ENCODE peak calls at places on chromosome 21, in ten cellular contexts. H is right cardiac atrium, W is fibroblast of lung, D is tibial artery, J is esophagus muscularis mucosa, P is psoas muscle, I is breast epithelium, O is mammary epithelial cell, R is hepatocyte, V is lung. F is an unnamed sample.

GRCh38 chr21:18877932-18878331 is 474.3 kb upstream of the TMPRSS15 start:
- DNase-seq in H (no peak), W (no peak), D (no peak), J (no peak), P (no peak), I (no peak), O (no peak), R (no peak), V (no peak), F (no peak)

GRCh38 chr21:27505516-27505915 is 538.6 kb upstream of the ADAMTS5 start:
- DNase-seq in H (no peak), W (peak; percentile 61), D (no peak), J (no peak), P (no peak), I (no peak), O (peak; percentile 70), R (no peak), V (no peak), F (no peak)

GRCh38 chr21:28986677-28987076 is 6.0 kb downstream of the LTN1 start:
- DNase-seq in H (no peak), W (no peak), D (no peak), J (no peak), P (no peak), I (no peak), O (no peak), R (no peak), V (no peak), F (no peak)

GRCh38 chr21:42818328-42818749 is 61.0 kb downstream of the WDR4 start:
- DNase-seq in H (peak; percentile 54), W (peak; percentile 61), D (peak; percentile 58), J (peak; percentile 92), P (peak; percentile 45), I (peak; percentile 43), O (peak; percentile 45), R (peak; percentile 63), V (peak; percentile 63), F (peak; percentile 63)

GRCh38 chr21:36747114-36747814 is 48.3 kb downstream of the SIM2 start:
- DNase-seq in H (no peak), W (no peak), D (no peak), J (no peak), P (no peak), I (no peak), O (no peak), R (no peak), V (no peak), F (peak; percentile 23)

GRCh38 chr21:42388740-42389448 is 7.0 kb downstream of the TMPRSS3 start:
- DNase-seq in H (no peak), W (no peak), D (no peak), J (no peak), P (no peak), I (no peak), O (no peak), R (no peak), V (no peak), F (no peak)

GRCh38 chr21:37146320-37147225 is 73.5 kb downstream of the TTC3 start:
- DNase-seq in H (no peak), W (no peak), D (no peak), J (no peak), P (no peak), I (no peak), O (no peak), R (no peak), V (no peak), F (no peak)

GRCh38 chr21:28136687-28137086 is 856.0 kb downstream of the LTN1 start:
- DNase-seq in H (no peak), W (no peak), D (no peak), J (no peak), P (no peak), I (no peak), O (no peak), R (no peak), V (no peak), F (no peak)

GRCh38 chr21:27346041-27346448 is 379.2 kb upstream of the ADAMTS5 start:
- DNase-seq in H (no peak), W (peak; percentile 54), D (no peak), J (no peak), P (no peak), I (no peak), O (peak; percentile 5), R (no peak), V (no peak), F (no peak)

GRCh38 chr21:44521301-44521927 is 18.6 kb downstream of the KRTAP10-1 start:
- DNase-seq in H (no peak), W (no peak), D (peak; percentile 6), J (no peak), P (no peak), I (no peak), O (no peak), R (no peak), V (no peak), F (peak; percentile 13)

GRCh38 chr21:27759091-27759659 is 792.3 kb upstream of the ADAMTS5 start:
- DNase-seq in H (peak; percentile 14), W (no peak), D (no peak), J (no peak), P (no peak), I (no peak), O (no peak), R (peak; percentile 31), V (peak; percentile 33), F (peak; percentile 17)

GRCh38 chr21:42406201-42406601 is 2.5 kb downstream of the UBASH3A start:
- DNase-seq in H (no peak), W (no peak), D (no peak), J (no peak), P (no peak), I (no peak), O (no peak), R (no peak), V (no peak), F (no peak)

GRCh38 chr21:43312751-43313169 is 114.2 kb downstream of the SIK1 start:
- DNase-seq in H (no peak), W (no peak), D (no peak), J (no peak), P (peak; percentile 2), I (no peak), O (no peak), R (peak; percentile 55), V (no peak), F (no peak)

GRCh38 chr21:37281993-37282392 is 14.9 kb upstream of the VPS26C start:
- DNase-seq in H (no peak), W (no peak), D (no peak), J (no peak), P (no peak), I (no peak), O (no peak), R (peak; percentile 19), V (no peak), F (no peak)

GRCh38 chr21:42653492-42654061 is at the start of gene PDE9A:
- DNase-seq in H (peak; percentile 23), W (no peak), D (no peak), J (no peak), P (peak; percentile 31), I (no peak), O (no peak), R (peak; percentile 88), V (no peak), F (no peak)

GRCh38 chr21:33286600-33287456 is 20.7 kb downstream of the IL10RB start:
- DNase-seq in H (peak; percentile 65), W (peak; percentile 83), D (no peak), J (no peak), P (no peak), I (no peak), O (peak; percentile 40), R (no peak), V (peak; percentile 73), F (peak; percentile 39)

GRCh38 chr21:41962425-41962966 is 8.7 kb upstream of the C2CD2 start:
- DNase-seq in H (no peak), W (no peak), D (no peak), J (no peak), P (no peak), I (no peak), O (no peak), R (no peak), V (no peak), F (no peak)

GRCh38 chr21:42564561-42564971 is 50.9 kb downstream of the SLC37A1 start:
- DNase-seq in H (no peak), W (no peak), D (peak; percentile 15), J (no peak), P (no peak), I (no peak), O (no peak), R (no peak), V (no peak), F (no peak)

GRCh38 chr21:42460391-42461184 is 35.4 kb downstream of the RSPH1 start:
- DNase-seq in H (no peak), W (no peak), D (no peak), J (no peak), P (no peak), I (no peak), O (no peak), R (no peak), V (no peak), F (no peak)

GRCh38 chr21:34733866-34734265 is 65.1 kb downstream of the CLIC6 start:
- DNase-seq in H (no peak), W (no peak), D (no peak), J (no peak), P (no peak), I (no peak), O (no peak), R (no peak), V (no peak), F (no peak)
- H3K4me3 ChIP-seq in H (no peak overlapping the region), W (no peak overlapping the region), D (no peak overlapping the region), J (no peak overlapping the region), P (no peak overlapping the region), I (no peak overlapping the region), O (no peak overlapping the region), R (no peak overlapping the region), V (no peak overlapping the region), F (no peak overlapping the region)

GRCh38 chr21:26280715-26281310 is 110.2 kb upstream of the APP start:
- DNase-seq in H (no peak), W (no peak), D (no peak), J (no peak), P (no peak), I (no peak), O (no peak), R (no peak), V (no peak), F (no peak)
- H3K4me3 ChIP-seq in H (no peak overlapping the region), W (no peak overlapping the region), D (no peak overlapping the region), J (no peak overlapping the region), P (no peak overlapping the region), I (no peak overlapping the region), O (no peak overlapping the region), R (no peak overlapping the region), V (no peak overlapping the region), F (no peak overlapping the region)

DNA sequence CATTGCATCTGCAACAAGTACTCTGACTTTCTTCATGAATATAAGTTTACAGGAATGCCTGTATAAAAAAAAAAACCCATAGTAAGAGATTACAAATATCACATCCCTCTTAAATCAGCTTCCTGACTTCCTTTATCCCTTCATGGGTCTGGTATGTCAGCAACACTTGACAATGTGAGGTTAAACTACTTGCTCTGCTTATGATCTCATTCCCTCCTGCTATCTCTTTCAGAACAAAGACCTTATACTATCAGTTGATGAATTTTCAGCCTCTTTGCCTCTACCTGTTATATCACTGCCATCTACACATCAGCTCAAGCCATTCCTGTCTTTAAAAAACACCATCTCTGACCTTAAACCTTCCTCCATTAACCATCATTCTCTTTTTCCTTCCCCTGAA is 130.9 kb upstream of the SAMSN1 start:
- DNase-seq in H (no peak), W (no peak), D (no peak), J (no peak), P (no peak), I (no peak), O (no peak), R (no peak), V (no peak), F (no peak)
- H3K4me3 ChIP-seq in H (no peak overlapping the region), W (no peak overlapping the region), D (no peak overlapping the region), J (no peak overlapping the region), P (no peak overlapping the region), I (no peak overlapping the region), O (no peak overlapping the region), R (no peak overlapping the region), V (no peak overlapping the region), F (no peak overlapping the region)

GRCh38 chr21:25039461-25040380 is 567.6 kb downstream of the MRPL39 start:
- DNase-seq in H (no peak), W (peak; percentile 53), D (no peak), J (no peak), P (no peak), I (no peak), O (no peak), R (no peak), V (no peak), F (no peak)
- H3K4me3 ChIP-seq in H (no peak overlapping the region), W (no peak overlapping the region), D (no peak overlapping the region), J (no peak overlapping the region), P (no peak overlapping the region), I (no peak overlapping the region), O (no peak overlapping the region), R (no peak overlapping the region), V (no peak overlapping the region), F (no peak overlapping the region)